ENCODE peak calls at places on chromosomes 11 and 22, in six cellular contexts. Y is SK-N-SH, D is PC-3, F is pancreas, L is A549, X is RWPE1. I is an unnamed sample.

GRCh38 chr11:34916810-34917780 is 677 bp downstream of the PDHX start:
- DNase-seq in D (peak), Y (no peak), L (peak), X (peak), F (no peak), I (no peak)

GRCh38 chr11:63918576-63919171 is 1.7 kb upstream of the RCOR2 start:
- DNase-seq in D (no peak), X (no peak), F (no peak), Y (peak), L (no peak), I (no peak)

GRCh38 chr11:111926505-111927391 is 8.0 kb downstream of the C11orf52 start:
- DNase-seq in L (peak), Y (peak), X (peak), D (peak), F (peak), I (peak)

GRCh38 chr11:66868726-66869291 is 11.9 kb downstream of the LRFN4 start:
- DNase-seq in F (peak), L (peak), D (peak), X (peak), Y (peak), I (peak)

GRCh38 chr11:44332665-44333064 is 22.7 kb upstream of the ALX4 start:
- DNase-seq in Y (no peak), L (no peak), X (no peak), D (no peak), F (no peak), I (no peak)

GRCh38 chr11:9625158-9625557 is 38.7 kb upstream of the SWAP70 start:
- DNase-seq in D (no peak), Y (no peak), F (no peak), L (no peak), X (no peak), I (no peak)

GRCh38 chr22:35839811-35840739 is 122.4 kb downstream of the APOL5 start:
- DNase-seq in F (peak), Y (peak), X (peak), L (peak), D (peak), I (peak)

GRCh38 chr11:43222215-43222614 is 89.6 kb upstream of the API5 start:
- DNase-seq in D (no peak), Y (no peak), F (no peak), X (no peak), L (no peak), I (no peak)

GRCh38 chr11:71083105-71083504 is 169.3 kb downstream of the SHANK2 start:
- DNase-seq in Y (no peak), L (no peak), D (no peak), X (no peak), F (no peak), I (no peak)

GRCh38 chr22:39719559-39720450 is 149.3 kb downstream of the CACNA1I start:
- DNase-seq in X (no peak), L (no peak), Y (no peak), F (peak), D (no peak), I (no peak)

GRCh38 chr11:2825886-2826678 is 59.5 kb downstream of the CDKN1C start:
- DNase-seq in F (peak), D (peak), L (peak), Y (peak), X (peak), I (peak)

GRCh38 chr11:37905707-37906417 is 1307.8 kb upstream of the RAG2 start:
- DNase-seq in L (no peak), X (peak), D (peak), Y (no peak), F (peak), I (no peak)

GRCh38 chr11:120710354-120711187 is 199.0 kb downstream of the GRIK4 start:
- DNase-seq in L (peak), D (peak), F (no peak), X (peak), Y (peak), I (no peak)

GRCh38 chr11:108027057-108027456 is 18.4 kb downstream of the CUL5 start:
- DNase-seq in F (no peak), Y (no peak), D (no peak), L (no peak), X (no peak), I (no peak)

GRCh38 chr11:14644396-14645246 is 1.0 kb downstream of the PDE3B start:
- DNase-seq in L (peak), Y (peak), F (peak), X (peak), D (no peak), I (peak)

GRCh38 chr11:62577046-62577708 is 3.5 kb upstream of the EEF1G start:
- DNase-seq in D (no peak), Y (no peak), X (no peak), L (no peak), F (no peak), I (no peak)

GRCh38 chr11:131955901-131956300 is 585.5 kb downstream of the NTM start:
- DNase-seq in D (no peak), F (no peak), Y (no peak), X (no peak), L (no peak), I (no peak)

GRCh38 chr11:63813035-63813562 is at the start of gene SPINDOC:
- DNase-seq in Y (peak), F (peak), X (peak), D (peak), L (peak), I (peak)

GRCh38 chr11:10638285-10638684 is 55.3 kb downstream of the IRAG1 start:
- DNase-seq in D (no peak), Y (peak), L (no peak), X (no peak), F (no peak), I (no peak)

GRCh38 chr11:65776196-65776595 is 4.6 kb downstream of the AP5B1 start:
- DNase-seq in L (no peak), D (no peak), F (no peak), X (no peak), Y (no peak), I (no peak)

GRCh38 chr11:23903044-23903704 is 593.7 kb upstream of the LUZP2 start:
- DNase-seq in Y (no peak), F (no peak), L (no peak), D (peak), X (peak), I (no peak)

GRCh38 chr11:69674267-69674885 is 777 bp downstream of the LTO1 start:
- DNase-seq in L (no peak), X (peak), D (peak), Y (no peak), F (no peak), I (peak)

DNA sequence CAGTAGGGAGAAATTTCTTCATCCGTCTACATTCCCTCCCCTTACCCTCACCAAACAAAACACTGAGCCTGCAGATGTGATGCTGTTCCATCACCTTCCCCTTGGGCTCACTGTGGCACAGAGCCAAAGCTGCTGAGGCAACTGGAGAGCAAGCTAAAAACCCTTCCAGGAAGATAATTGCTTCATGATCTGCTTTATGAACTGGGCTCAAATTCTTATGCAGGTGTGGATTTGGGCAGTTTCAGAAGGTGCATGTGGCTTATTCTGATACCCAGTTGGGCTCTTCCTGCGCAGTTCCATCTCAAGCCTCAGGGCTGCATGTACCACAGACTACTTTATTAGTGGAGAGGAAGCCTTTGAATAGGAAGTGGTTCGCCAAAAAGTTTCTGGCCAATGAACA is 58.3 kb downstream of the AAMDC start:
- DNase-seq in X (no peak), L (no peak), Y (no peak), F (no peak), D (no peak), I (no peak)
- TF ChIP-seq CTCF in X (no peak), L (no peak), Y (no peak), F (no peak), D (no peak), I (no peak)

GRCh38 chr22:17783317-17783716 is 9.0 kb upstream of the BID start:
- DNase-seq in X (no peak), F (no peak), D (no peak), Y (no peak), L (no peak), I (no peak)
- TF ChIP-seq CTCF in X (no peak), F (no peak), D (no peak), Y (no peak), L (no peak), I (no peak)

GRCh38 chr11:83819936-83820549 is 533.9 kb upstream of the CCDC90B start:
- DNase-seq in L (peak), Y (peak), X (peak), D (peak), F (no peak), I (no peak)
- TF ChIP-seq CTCF in L (peak), Y (peak), X (peak), D (peak), F (peak), I (peak)

GRCh38 chr11:133966147-133966546 is 9.4 kb upstream of the IGSF9B start:
- DNase-seq in D (no peak), Y (peak), X (no peak), F (no peak), L (no peak), I (no peak)

GRCh38 chr11:133967599-133968238 is 11.0 kb upstream of the IGSF9B start:
- DNase-seq in Y (no peak), L (no peak), D (no peak), F (no peak), X (no peak), I (peak)

GRCh38 chr11:133964946-133965632 is 8.3 kb upstream of the IGSF9B start:
- DNase-seq in Y (no peak), D (peak), X (no peak), F (no peak), L (no peak), I (no peak)

GRCh38 chr11:133968300-133968699 is 11.5 kb upstream of the IGSF9B start:
- DNase-seq in L (no peak), F (no peak), D (no peak), X (no peak), Y (no peak), I (peak)

DNA sequence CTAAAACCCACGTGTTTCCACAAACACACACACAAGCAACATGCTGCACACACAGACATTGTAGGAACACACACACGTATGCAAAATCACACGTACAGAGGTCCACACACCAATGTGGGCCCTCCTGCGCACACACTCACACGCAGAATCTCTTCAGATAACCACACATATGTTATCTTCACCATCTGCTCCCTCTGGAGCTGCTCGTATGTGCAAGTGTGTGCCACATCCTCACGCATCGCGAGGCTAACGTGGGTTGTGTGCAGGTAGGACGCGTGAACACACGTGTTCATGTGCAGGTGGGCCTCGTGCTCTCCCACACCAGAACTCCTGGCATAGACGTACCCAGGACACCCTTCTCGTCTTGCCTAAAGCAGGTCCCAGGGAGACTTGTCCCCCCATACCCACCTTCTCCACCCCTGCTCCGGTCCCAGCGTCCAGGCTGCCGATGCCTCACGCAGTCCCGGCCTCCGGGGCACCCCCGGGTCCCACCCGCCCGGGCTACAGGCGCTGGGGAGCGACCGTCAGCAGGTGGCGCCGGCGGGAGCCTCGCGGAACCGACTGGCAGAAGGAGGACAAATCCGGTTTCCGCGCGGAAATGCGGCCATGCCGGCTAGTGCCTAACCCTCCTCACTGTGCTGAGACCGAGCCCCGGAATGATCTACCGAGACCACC is 10.3 kb upstream of the IGSF9B start:
- DNase-seq in F (peak), X (no peak), L (peak), D (no peak), Y (peak), I (peak)
- TF ChIP-seq CTCF in F (no peak), X (no peak), L (no peak), D (no peak), Y (no peak), I (peak)

DNA sequence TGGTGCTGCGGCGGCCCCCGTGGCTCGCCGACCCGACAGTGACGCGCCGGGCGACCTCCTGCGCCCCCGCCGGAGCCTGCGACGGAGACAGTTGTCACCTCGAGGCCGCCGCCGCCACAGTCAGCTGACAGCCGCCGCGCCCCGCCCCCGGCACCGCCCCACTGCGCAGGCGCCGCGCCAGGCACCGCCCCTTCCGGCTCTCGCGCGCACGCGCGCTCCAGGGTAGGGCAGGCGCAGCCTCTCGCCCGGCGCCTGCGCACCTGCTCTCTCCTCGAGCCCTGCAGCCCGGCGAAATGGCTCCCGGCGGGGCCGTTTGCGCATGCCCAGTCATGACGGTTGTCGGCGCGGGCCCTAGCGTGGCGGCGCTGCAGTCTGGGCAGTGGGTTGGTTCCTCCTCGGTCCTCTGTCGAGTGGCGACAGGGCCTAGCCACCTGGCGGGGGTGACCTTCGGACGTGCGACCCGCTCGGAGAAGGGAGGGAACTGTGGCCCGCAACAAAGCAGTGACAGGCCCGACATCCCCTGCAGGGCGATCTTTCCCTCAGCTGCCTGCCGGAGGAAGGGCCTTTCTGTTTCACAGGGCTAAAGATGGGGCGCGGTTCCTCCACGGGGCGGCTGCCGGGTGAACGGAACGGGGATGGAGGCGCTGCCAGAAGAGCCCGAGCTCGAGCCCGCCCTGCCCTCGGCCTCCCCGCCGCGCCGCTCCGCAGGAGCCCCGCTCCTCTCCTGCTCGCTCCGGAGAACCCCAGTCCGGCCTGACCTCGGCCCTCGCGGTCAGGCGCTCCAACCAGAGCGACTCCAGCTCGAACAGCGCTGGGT is at the start of gene TOLLIP:
- DNase-seq in D (peak), Y (peak), X (peak), F (peak), L (peak), I (peak)
- TF ChIP-seq CTCF in D (peak), Y (peak), X (no peak), F (no peak), L (peak), I (no peak)